ENCODE peak calls at places on chromosomes 2 and 18, in five cellular contexts. W is islet precursor cell, C is cardiac fibroblast, E is astrocyte of the spinal cord, N is GDM1. X is an unnamed sample.

GRCh38 chr2:45069711-45070664 is 60.7 kb upstream of the SIX2 start:
- DNase-seq in W (peak), C (no peak), E (no peak), N (no peak), X (no peak)

GRCh38 chr2:233156001-233156400 is 95.5 kb upstream of the ATG16L1 start:
- DNase-seq in W (no peak), C (no peak), E (no peak), N (no peak), X (no peak)

GRCh38 chr2:74001121-74001520 is 16.4 kb downstream of the TET3 start:
- DNase-seq in W (peak), C (no peak), E (no peak), N (no peak), X (no peak)

GRCh38 chr2:127041259-127041970 is 65.5 kb downstream of the BIN1 start:
- DNase-seq in W (peak), C (no peak), E (no peak), N (no peak), X (peak)

GRCh38 chr2:229794636-229795035 is 80.3 kb upstream of the DNER start:
- DNase-seq in W (no peak), C (no peak), E (no peak), N (no peak), X (no peak)

GRCh38 chr18:76765649-76766048 is 56.7 kb upstream of the ZNF236 start:
- DNase-seq in W (no peak), C (no peak), E (peak), N (no peak), X (peak)

GRCh38 chr18:8163287-8163959 is 445.8 kb upstream of the RAB12 start:
- DNase-seq in W (no peak), C (no peak), E (no peak), N (no peak), X (no peak)

GRCh38 chr2:75464348-75464946 is 96.3 kb downstream of the EVA1A start:
- DNase-seq in W (no peak), C (peak), E (peak), N (no peak), X (no peak)

GRCh38 chr2:83234291-83234690 is 1224.8 kb downstream of the SUCLG1 start:
- DNase-seq in W (no peak), C (no peak), E (no peak), N (no peak), X (no peak)

GRCh38 chr18:57249896-57250295 is 102.5 kb upstream of the ST8SIA3 start:
- DNase-seq in W (peak), C (no peak), E (no peak), N (no peak), X (no peak)

GRCh38 chr2:241595600-241596140 is 37.1 kb downstream of the BOK start:
- DNase-seq in W (peak), C (no peak), E (no peak), N (no peak), X (peak)

GRCh38 chr2:222055328-222055727 is 243.5 kb downstream of the PAX3 start:
- DNase-seq in W (no peak), C (no peak), E (no peak), N (no peak), X (no peak)

GRCh38 chr2:188937228-188938220 is 36.6 kb upstream of the COL3A1 start:
- DNase-seq in W (no peak), C (peak), E (peak), N (no peak), X (peak)

GRCh38 chr2:101770672-101771071 is 73.2 kb downstream of the MAP4K4 start:
- DNase-seq in W (peak), C (peak), E (no peak), N (peak), X (no peak)